ENCODE peak calls at places on chromosome 3, in four cellular contexts. D is adrenal gland; W is CD4-positive, CD25-positive, alpha-beta regulatory T cell; R is fibroblast of pulmonary artery. N is an unnamed sample.
A peak's percentile ranks its signal among the peaks of the same experiment; 100 is the strongest.

GRCh38 chr3:133394561-133395311 is 5.1 kb upstream of the BFSP2 start:
- DNase-seq in D (no peak), W (no peak), R (peak; percentile 11), N (no peak)

GRCh38 chr3:130941793-130942192 is 47.9 kb downstream of the ATP2C1 start:
- DNase-seq in D (no peak), W (no peak), R (no peak), N (no peak)

GRCh38 chr3:46930176-46930944 is 46.2 kb downstream of the CCDC12 start:
- DNase-seq in D (peak; percentile 50), W (no peak), R (no peak), N (no peak)

GRCh38 chr3:71581981-71582611 is 1.4 kb downstream of the FOXP1 start:
- DNase-seq in D (peak; percentile 57), W (peak; percentile 58), R (no peak), N (no peak)

GRCh38 chr3:170524072-170524471 is 61.8 kb downstream of the SLC7A14 start:
- DNase-seq in D (no peak), W (no peak), R (peak; percentile 41), N (no peak)

GRCh38 chr3:172530101-172530561 is 6.9 kb upstream of the TNFSF10 start:
- DNase-seq in D (no peak), W (no peak), R (no peak), N (peak; percentile 60)

GRCh38 chr3:168889666-168890065 is 773.8 kb downstream of the MECOM start:
- DNase-seq in D (no peak), W (no peak), R (no peak), N (no peak)

GRCh38 chr3:155323063-155323666 is 29.7 kb upstream of the STRIT1 start:
- DNase-seq in D (peak; percentile 51), W (peak; percentile 46), R (peak; percentile 93), N (peak; percentile 80)

GRCh38 chr3:46468758-46469600 is 4.3 kb upstream of the LTF start:
- DNase-seq in D (no peak), W (no peak), R (no peak), N (no peak)

GRCh38 chr3:48403533-48404439 is 26.1 kb downstream of the PLXNB1 start:
- DNase-seq in D (no peak), W (no peak), R (no peak), N (no peak)

GRCh38 chr3:101814835-101815234 is 34.5 kb upstream of the NFKBIZ start:
- DNase-seq in D (no peak), W (no peak), R (no peak), N (no peak)

GRCh38 chr3:62928256-62928655 is 53.0 kb upstream of the CADPS start:
- DNase-seq in D (no peak), W (no peak), R (no peak), N (no peak)

GRCh38 chr3:130779486-130779885 is 32.9 kb upstream of the PIK3R4 start:
- DNase-seq in D (no peak), W (no peak), R (no peak), N (no peak)

GRCh38 chr3:10449436-10449835 is 56.0 kb downstream of the ATP2B2 start:
- DNase-seq in D (no peak), W (no peak), R (no peak), N (no peak)

DNA sequence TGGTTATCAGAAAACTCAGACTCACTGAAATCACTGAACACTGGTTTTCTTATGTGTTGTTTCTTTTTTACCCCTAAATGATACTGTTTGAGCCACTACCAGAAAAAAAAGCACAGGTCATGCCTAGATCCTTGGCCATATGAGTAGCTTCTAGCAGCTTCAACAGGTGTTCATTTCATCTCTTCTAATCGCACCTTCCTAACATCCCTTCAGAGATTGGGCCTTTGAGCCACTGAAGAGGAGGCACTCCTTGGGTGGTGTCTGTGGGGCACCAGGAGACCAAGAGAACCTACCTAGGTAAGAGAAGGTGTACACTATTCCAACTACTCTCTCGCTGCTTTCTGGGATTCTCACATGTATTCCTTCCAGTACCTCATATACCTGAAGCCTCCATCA is 2.5 kb downstream of the HEG1 start:
- DNase-seq in D (no peak), W (no peak), R (no peak), N (no peak)
- H3K4me3 ChIP-seq in D (no peak overlapping the region), W (peak overlapping the region; percentile 90), R (peak overlapping the region; percentile 91), N (no peak overlapping the region)

GRCh38 chr3:186976802-186977201 is 46.5 kb downstream of the ST6GAL1 start:
- DNase-seq in D (no peak), W (no peak), R (no peak), N (no peak)
- H3K4me3 ChIP-seq in D (no peak overlapping the region), W (no peak overlapping the region), R (no peak overlapping the region), N (no peak overlapping the region)

DNA sequence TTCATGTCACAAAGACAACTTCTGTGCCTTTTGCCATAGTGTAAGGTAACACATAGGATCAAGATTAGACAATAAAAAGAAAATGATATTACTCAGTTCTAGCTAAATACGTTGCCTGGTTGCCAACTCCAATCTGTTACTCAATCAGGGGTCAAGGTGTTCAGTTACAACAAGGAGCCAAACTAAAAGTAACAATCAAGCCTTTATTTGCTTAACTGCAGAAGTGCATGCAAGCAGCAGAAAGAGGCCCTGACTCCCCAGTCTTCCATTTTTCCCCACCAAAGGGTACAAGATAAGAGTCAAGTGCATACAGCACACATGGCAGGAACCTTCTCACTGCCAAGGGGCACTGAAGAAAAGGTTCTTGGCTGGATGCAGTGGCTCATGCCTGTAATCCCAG is 28.3 kb upstream of the PPP4R2 start:
- DNase-seq in D (peak; percentile 21), W (no peak), R (no peak), N (no peak)
- H3K4me3 ChIP-seq in D (no peak overlapping the region), W (no peak overlapping the region), R (no peak overlapping the region), N (no peak overlapping the region)

DNA sequence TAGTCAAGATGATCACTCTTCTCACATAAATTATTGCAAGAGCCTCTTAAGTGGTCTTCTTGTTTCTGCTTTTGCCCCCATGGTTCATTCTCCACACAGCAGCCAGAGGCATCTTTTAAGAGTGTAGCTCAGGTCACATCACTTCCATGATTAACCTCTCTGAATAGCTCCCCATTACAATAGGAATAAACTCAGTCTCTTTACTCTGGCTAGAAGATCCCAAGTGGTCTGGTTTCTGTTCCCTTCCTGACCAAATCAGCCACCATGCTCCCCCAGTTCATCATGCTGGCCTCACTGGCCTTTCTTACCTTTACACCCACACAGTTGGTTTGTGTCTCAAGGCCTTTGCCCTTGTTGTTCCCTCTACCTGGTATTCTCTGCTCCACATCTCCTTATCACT is 8.2 kb downstream of the HHATL start:
- DNase-seq in D (no peak), W (no peak), R (no peak), N (no peak)
- H3K4me3 ChIP-seq in D (no peak overlapping the region), W (no peak overlapping the region), R (no peak overlapping the region), N (no peak overlapping the region)